ENCODE peak calls at places on chromosomes 11 and 22, in seven cellular contexts. T, J, H, R, D, Y and Z are unnamed samples.

GRCh38 chr11:130313383-130314183 is 1.1 kb downstream of the ZBTB44 start:
- DNase-seq in H (no peak), R (no peak), T (no peak), Y (no peak), D (no peak), J (no peak), Z (no peak)

GRCh38 chr11:69187540-69188065 is 31.9 kb downstream of the SMIM38 start:
- DNase-seq in J (no peak), Y (no peak), D (no peak), T (no peak), H (no peak), R (no peak), Z (no peak)

GRCh38 chr22:50236731-50237409 is 8.0 kb downstream of the TUBGCP6 start:
- DNase-seq in J (no peak), H (no peak), T (no peak), Y (no peak), D (peak), R (no peak), Z (no peak)

GRCh38 chr11:61082161-61082870 is 20.0 kb upstream of the CD5 start:
- DNase-seq in T (no peak), D (no peak), Y (no peak), H (no peak), J (no peak), R (no peak), Z (no peak)

GRCh38 chr11:111265421-111265820 is 19.9 kb downstream of the POU2AF2 start:
- DNase-seq in T (no peak), D (no peak), R (no peak), J (no peak), Y (no peak), H (no peak), Z (no peak)

GRCh38 chr11:95299078-95299611 is 68.1 kb upstream of the SESN3 start:
- DNase-seq in D (peak), T (no peak), H (no peak), J (peak), Y (no peak), R (no peak), Z (no peak)

GRCh38 chr11:117818036-117818858 is 6.3 kb downstream of the FXYD2 start:
- DNase-seq in Y (no peak), T (no peak), H (no peak), R (no peak), J (no peak), D (no peak), Z (no peak)

GRCh38 chr11:84384637-84385227 is 1098.6 kb upstream of the CCDC90B start:
- DNase-seq in T (no peak), J (peak), R (no peak), H (peak), D (peak), Y (no peak), Z (peak)

GRCh38 chr11:17406818-17407149 is 18.3 kb upstream of the KCNJ11 start:
- DNase-seq in H (no peak), R (no peak), Y (no peak), T (no peak), D (no peak), J (no peak), Z (no peak)

GRCh38 chr11:66967670-66968425 is 7.3 kb upstream of the C11orf86 start:
- DNase-seq in T (no peak), Y (no peak), D (no peak), H (no peak), J (peak), R (peak), Z (peak)

GRCh38 chr11:77636738-77637344 is 753 bp downstream of the CLNS1A start:
- DNase-seq in D (no peak), Y (no peak), J (no peak), T (no peak), R (no peak), H (no peak), Z (no peak)

GRCh38 chr11:118264568-118265470 is 722 bp upstream of the MPZL2 start:
- DNase-seq in H (no peak), D (no peak), J (no peak), R (no peak), T (no peak), Y (no peak), Z (no peak)

GRCh38 chr22:32097018-32097417 is 54.0 kb downstream of the SLC5A1 start:
- DNase-seq in J (no peak), H (no peak), D (no peak), T (no peak), Y (no peak), R (no peak), Z (no peak)

GRCh38 chr11:102831709-102832492 is 11.5 kb downstream of the MMP3 start:
- DNase-seq in T (no peak), J (no peak), Y (no peak), H (no peak), D (no peak), R (no peak), Z (no peak)

GRCh38 chr11:65047581-65048422 is 6.8 kb downstream of the SAC3D1 start:
- DNase-seq in D (peak), Y (no peak), H (no peak), J (no peak), R (peak), T (no peak), Z (no peak)